ENCODE peak calls at places on chromosomes 2 and 18, in nine cellular contexts. C is K562, O is A549, F is body of pancreas, M is IMR-90, D is upper lobe of left lung, V is right lobe of liver, Y is HCT116, X is heart left ventricle. I is an unnamed sample.
A peak's percentile ranks its signal among the peaks of the same experiment; 100 is the strongest.

GRCh38 chr2:28626891-28627421 is 124.7 kb upstream of the PPP1CB start:
- ATAC-seq in C (no peak), O (no peak), F (peak; percentile 18), M (peak; percentile 38), D (no peak), V (no peak), Y (no peak), X (peak; percentile 31), I (peak; percentile 80)

GRCh38 chr2:8514748-8515389 is 167.0 kb upstream of the ID2 start:
- ATAC-seq in C (no peak), O (no peak), F (no peak), M (no peak), D (no peak), V (no peak), Y (no peak), X (peak; percentile 29), I (no peak)

GRCh38 chr18:67846422-67847098 is 330.0 kb upstream of the DSEL start:
- ATAC-seq in C (no peak), O (no peak), F (no peak), M (no peak), D (peak; percentile 11), V (no peak), Y (no peak), X (no peak), I (no peak)

GRCh38 chr2:152537252-152537651 is 180.0 kb downstream of the PRPF40A start:
- ATAC-seq in C (no peak), O (no peak), F (no peak), M (no peak), D (peak; percentile 15), V (peak; percentile 63), Y (no peak), X (no peak), I (no peak)

GRCh38 chr2:209425082-209426071 is 1.5 kb downstream of the MAP2 start:
- ATAC-seq in C (no peak), O (peak; percentile 50), F (peak; percentile 40), M (no peak), D (peak; percentile 71), V (no peak), Y (no peak), X (peak; percentile 34), I (no peak)

GRCh38 chr18:55997156-55997561 is 409.2 kb upstream of the TCF4 start:
- ATAC-seq in C (no peak), O (no peak), F (no peak), M (no peak), D (no peak), V (peak; percentile 26), Y (no peak), X (peak; percentile 65), I (no peak)

GRCh38 chr2:196696423-196697073 is 57.0 kb downstream of the CCDC150 start:
- ATAC-seq in C (peak; percentile 31), O (peak; percentile 98), F (no peak), M (peak; percentile 96), D (no peak), V (no peak), Y (peak; percentile 97), X (no peak), I (peak; percentile 91)

GRCh38 chr2:239298126-239298804 is 102.6 kb downstream of the HDAC4 start:
- ATAC-seq in C (no peak), O (no peak), F (no peak), M (no peak), D (no peak), V (peak; percentile 3), Y (peak; percentile 13), X (no peak), I (peak; percentile 28)

GRCh38 chr18:45863469-45863868 is 38.0 kb downstream of the SIGLEC15 start:
- ATAC-seq in C (no peak), O (no peak), F (no peak), M (no peak), D (no peak), V (no peak), Y (no peak), X (no peak), I (no peak)

GRCh38 chr2:10757814-10758286 is 36.4 kb downstream of the ATP6V1C2 start:
- ATAC-seq in C (no peak), O (no peak), F (no peak), M (no peak), D (no peak), V (no peak), Y (no peak), X (no peak), I (no peak)

GRCh38 chr2:233362742-233363141 is 8.4 kb downstream of the DGKD start:
- ATAC-seq in C (no peak), O (no peak), F (no peak), M (no peak), D (no peak), V (no peak), Y (no peak), X (no peak), I (no peak)

DNA sequence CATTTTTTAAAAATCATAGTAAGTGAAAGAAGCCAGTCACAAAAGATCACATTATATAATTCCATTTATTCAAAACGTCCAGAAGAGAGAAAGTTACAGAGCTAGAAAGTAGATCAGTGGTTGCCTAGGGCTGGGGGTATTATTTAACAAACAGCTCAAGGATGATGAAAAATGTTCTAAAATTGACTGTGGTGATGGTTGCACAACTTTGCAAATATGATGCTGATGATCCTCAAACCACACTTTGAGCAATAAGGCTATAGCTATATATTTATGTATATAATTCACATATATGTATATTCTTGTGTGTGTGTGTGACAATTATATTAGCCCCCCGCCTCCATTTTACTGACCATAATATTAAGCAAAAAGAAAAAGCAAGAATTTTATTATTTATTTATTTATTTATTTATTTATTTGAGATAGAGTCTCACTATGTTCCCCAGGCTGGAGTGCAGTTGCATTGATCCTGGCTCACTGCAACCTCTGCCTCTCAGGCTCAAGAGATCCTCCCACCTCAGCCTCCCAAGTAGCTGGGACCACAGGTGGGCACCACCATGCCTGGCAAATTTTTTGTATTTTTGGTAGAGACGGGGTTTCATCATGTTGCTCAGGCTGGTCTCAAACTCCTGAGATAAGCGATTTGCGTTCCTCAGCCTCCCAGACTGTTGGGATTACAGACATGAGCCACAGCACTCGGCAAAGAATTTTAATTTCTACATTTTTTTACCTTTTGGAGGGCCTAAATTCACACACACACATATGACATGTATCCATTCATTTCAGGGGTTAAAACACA is 1.9 kb downstream of the WDR12 start:
- ATAC-seq in C (no peak), O (no peak), F (no peak), M (no peak), D (no peak), V (no peak), Y (no peak), X (no peak), I (no peak)
- H3K4me3 ChIP-seq in C (peak overlapping the region; percentile 69), O (peak overlapping the region; percentile 84), F (no peak overlapping the region), M (no peak overlapping the region), D (no peak overlapping the region), V (no peak overlapping the region), Y (peak overlapping the region; percentile 90), X (no peak overlapping the region), I (no peak overlapping the region)

GRCh38 chr2:143123911-143124310 is 5.3 kb upstream of the ARHGAP15 start:
- ATAC-seq in C (no peak), O (no peak), F (no peak), M (no peak), D (no peak), V (no peak), Y (no peak), X (no peak), I (no peak)

GRCh38 chr2:143132360-143132759 is 3.1 kb downstream of the ARHGAP15 start:
- ATAC-seq in C (peak; percentile 47), O (no peak), F (no peak), M (no peak), D (no peak), V (no peak), Y (no peak), X (no peak), I (no peak)

GRCh38 chr2:143133783-143134182 is 4.6 kb downstream of the ARHGAP15 start:
- ATAC-seq in C (no peak), O (no peak), F (no peak), M (no peak), D (no peak), V (no peak), Y (no peak), X (no peak), I (no peak)

GRCh38 chr2:143125647-143126046 is 3.6 kb upstream of the ARHGAP15 start:
- ATAC-seq in C (no peak), O (no peak), F (no peak), M (no peak), D (no peak), V (no peak), Y (no peak), X (no peak), I (no peak)

DNA sequence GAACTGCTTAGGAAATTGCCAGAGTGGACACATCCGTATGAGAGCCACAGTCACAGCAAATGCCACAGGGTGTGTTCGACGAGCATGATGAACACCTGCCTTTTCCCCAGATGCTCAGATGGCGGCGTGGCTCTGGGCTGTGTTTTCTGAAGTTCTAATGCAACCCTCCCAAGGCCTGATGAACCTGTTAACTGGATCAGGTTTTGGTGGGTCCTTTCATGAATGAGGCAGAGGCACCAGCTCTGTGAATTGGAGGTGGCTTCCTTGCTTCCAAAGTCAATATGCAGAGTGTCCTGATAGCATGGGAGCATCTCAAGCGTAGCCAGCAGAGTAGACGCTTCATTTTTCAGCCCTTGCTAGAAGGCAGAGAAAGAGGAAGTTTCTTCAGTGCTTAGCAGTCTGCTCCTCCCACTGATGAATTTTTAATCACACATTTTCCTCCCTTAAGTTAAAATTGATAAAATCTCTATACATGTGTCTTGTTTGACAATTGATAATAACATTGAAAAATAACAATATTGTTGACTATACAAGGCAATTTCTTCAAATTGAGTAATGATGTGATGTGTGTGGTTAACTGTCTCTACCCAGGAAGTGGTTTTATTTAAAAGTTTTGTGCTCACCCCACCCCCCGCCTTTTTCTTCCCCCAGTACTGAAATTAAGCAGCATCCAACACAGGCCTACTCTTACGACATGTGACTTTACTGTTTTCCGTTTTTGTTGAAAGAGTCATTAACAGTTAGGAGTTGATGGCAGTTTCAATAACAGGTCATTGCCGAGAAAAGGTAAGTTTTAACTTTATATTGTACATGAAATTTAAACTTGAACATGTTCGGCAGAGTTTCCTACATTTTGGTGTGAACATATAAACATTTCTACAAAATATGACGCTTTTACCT is at the start of gene ARHGAP15:
- ATAC-seq in C (peak; percentile 82), O (no peak), F (no peak), M (no peak), D (peak; percentile 72), V (peak; percentile 81), Y (no peak), X (peak; percentile 64), I (peak; percentile 41)
- H3K4me1 ChIP-seq in C (no peaks in the 10 kb centered on the region), O (no peaks in the 10 kb centered on the region), F (no peaks in the 10 kb centered on the region), M (no peaks in the 10 kb centered on the region), D (no peaks in the 10 kb centered on the region), V (no peaks in the 10 kb centered on the region), Y (no peaks in the 10 kb centered on the region), X (no peaks in the 10 kb centered on the region), I (no peaks in the 10 kb centered on the region)

GRCh38 chr2:113117594-113118262 is 9.7 kb upstream of the IL1RN start:
- ATAC-seq in C (peak; percentile 78), O (no peak), F (peak; percentile 63), M (no peak), D (peak; percentile 85), V (no peak), Y (peak; percentile 89), X (no peak), I (no peak)
- TF ChIP-seq POLR2A in C (no peak), O (no peak), F (no peak), M (no peak), D (no peak), V (no peak), Y (no peak), X (no peak), I (no peak)

DNA sequence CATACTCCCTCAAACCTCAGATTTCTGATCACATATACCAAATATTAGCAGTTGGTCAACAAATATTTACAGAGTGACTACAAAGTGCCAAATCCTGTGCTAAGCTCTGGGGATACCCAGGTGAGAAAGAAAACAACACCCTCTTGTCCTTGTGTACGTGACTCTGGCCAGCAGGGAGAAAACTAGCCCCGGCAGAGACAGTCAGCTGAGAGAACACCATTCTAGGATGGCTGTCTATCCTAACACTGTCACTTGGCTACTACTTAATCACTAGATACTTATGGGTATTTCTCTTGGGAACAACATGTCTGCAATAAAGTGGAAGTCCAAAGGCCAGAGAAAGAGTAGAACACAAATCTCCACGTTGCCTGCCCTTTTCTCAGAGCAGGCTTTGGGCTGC is 57.9 kb upstream of the CD226 start:
- ATAC-seq in C (no peak), O (no peak), F (peak; percentile 81), M (no peak), D (no peak), V (peak; percentile 87), Y (no peak), X (peak; percentile 88), I (no peak)
- H3K4me3 ChIP-seq in C (no peak overlapping the region), O (no peak overlapping the region), F (no peak overlapping the region), M (no peak overlapping the region), D (no peak overlapping the region), V (no peak overlapping the region), Y (no peak overlapping the region), X (peak overlapping the region; percentile 3), I (no peak overlapping the region)